ENCODE peak calls at places on chromosomes 5 and 9, in six cellular contexts. U, W, I, S, H and C are unnamed samples.

GRCh38 chr5:35771321-35771720 is 85.4 kb upstream of the IL7R start:
- DNase-seq in U (peak; percentile 90), W (peak; percentile 78), I (peak; percentile 97), S (no peak), H (no peak), C (no peak)

GRCh38 chr9:71822455-71822854 is 54.1 kb upstream of the CEMIP2 start:
- DNase-seq in U (no peak), W (no peak), I (no peak), S (no peak), H (no peak), C (no peak)

GRCh38 chr5:89282832-89283510 is 400.0 kb upstream of the MEF2C start:
- DNase-seq in U (peak; percentile 85), W (no peak), I (peak; percentile 86), S (no peak), H (no peak), C (no peak)

GRCh38 chr9:134408939-134409737 is 82.9 kb downstream of the RXRA start:
- DNase-seq in U (no peak), W (no peak), I (no peak), S (no peak), H (no peak), C (no peak)

GRCh38 chr5:36367524-36367923 is 65.8 kb upstream of the RANBP3L start:
- DNase-seq in U (peak; percentile 43), W (peak; percentile 31), I (no peak), S (no peak), H (no peak), C (no peak)

GRCh38 chr5:156271569-156271968 is 55.4 kb upstream of the SGCD start:
- DNase-seq in U (no peak), W (no peak), I (no peak), S (no peak), H (no peak), C (no peak)

GRCh38 chr5:32572778-32573480 is 12.4 kb upstream of the SUB1 start:
- DNase-seq in U (no peak), W (no peak), I (no peak), S (no peak), H (no peak), C (no peak)

GRCh38 chr5:78560456-78560855 is 88.1 kb downstream of the LHFPL2 start:
- DNase-seq in U (no peak), W (no peak), I (no peak), S (no peak), H (no peak), C (no peak)

GRCh38 chr9:125432715-125433385 is 171.2 kb downstream of the GAPVD1 start:
- DNase-seq in U (no peak), W (no peak), I (no peak), S (no peak), H (no peak), C (peak; percentile 34)

GRCh38 chr9:137030528-137030927 is 1.4 kb downstream of the FUT7 start:
- DNase-seq in U (no peak), W (no peak), I (no peak), S (no peak), H (no peak), C (peak; percentile 84)

GRCh38 chr9:134442087-134442470 is 115.8 kb downstream of the RXRA start:
- DNase-seq in U (peak; percentile 36), W (no peak), I (peak; percentile 22), S (no peak), H (no peak), C (no peak)

GRCh38 chr5:135251099-135251498 is 147.9 kb downstream of the MACROH2A1 start:
- DNase-seq in U (no peak), W (no peak), I (no peak), S (no peak), H (no peak), C (no peak)

GRCh38 chr9:133348763-133349573 is 950 bp downstream of the RPL7A start:
- DNase-seq in U (no peak), W (no peak), I (no peak), S (no peak), H (no peak), C (no peak)